ENCODE peak calls at places on chromosomes 13 and 19, in four cellular contexts. T, K, J and C are unnamed samples.

GRCh38 chr19:51031880-51032225 is 2.9 kb downstream of the KLK12 start:
- DNase-seq in T (no peak), K (no peak), J (no peak), C (no peak)

GRCh38 chr13:36965767-36966166 is 33.4 kb downstream of the ALG5 start:
- DNase-seq in T (no peak), K (no peak), J (no peak), C (no peak)

GRCh38 chr19:4052114-4052992 is 14.3 kb downstream of the ZBTB7A start:
- DNase-seq in T (no peak), K (no peak), J (peak), C (no peak)

GRCh38 chr13:30739646-30740642 is 4.6 kb downstream of the ALOX5AP start:
- DNase-seq in T (no peak), K (no peak), J (no peak), C (no peak)

GRCh38 chr13:112912726-112913440 is 56.1 kb upstream of the MCF2L start:
- DNase-seq in T (no peak), K (no peak), J (no peak), C (no peak)

GRCh38 chr19:28242317-28242927 is 970.5 kb downstream of the UQCRFS1 start:
- DNase-seq in T (no peak), K (no peak), J (no peak), C (no peak)

GRCh38 chr19:36245210-36246005 is 30.5 kb downstream of the ZNF146 start:
- DNase-seq in T (no peak), K (no peak), J (no peak), C (no peak)

GRCh38 chr13:24605923-24606372 is 74.3 kb upstream of the ATP12A start:
- DNase-seq in T (no peak), K (no peak), J (no peak), C (no peak)

GRCh38 chr19:49555600-49556411 is 24.6 kb downstream of the NOSIP start:
- DNase-seq in T (peak), K (no peak), J (peak), C (peak)

GRCh38 chr19:15829277-15829770 is 13.9 kb upstream of the OR10H1 start:
- DNase-seq in T (no peak), K (no peak), J (no peak), C (no peak)

GRCh38 chr13:31048521-31048920 is 113.2 kb downstream of the HSPH1 start:
- DNase-seq in T (no peak), K (no peak), J (no peak), C (no peak)

GRCh38 chr13:72781461-72782439 is at the start of the genes DIS3 and PIBF1:
- DNase-seq in T (peak), K (peak), J (peak), C (peak)
- TF ChIP-seq CTCF in T (no peak), K (no peak), J (peak), C (peak)

DNA sequence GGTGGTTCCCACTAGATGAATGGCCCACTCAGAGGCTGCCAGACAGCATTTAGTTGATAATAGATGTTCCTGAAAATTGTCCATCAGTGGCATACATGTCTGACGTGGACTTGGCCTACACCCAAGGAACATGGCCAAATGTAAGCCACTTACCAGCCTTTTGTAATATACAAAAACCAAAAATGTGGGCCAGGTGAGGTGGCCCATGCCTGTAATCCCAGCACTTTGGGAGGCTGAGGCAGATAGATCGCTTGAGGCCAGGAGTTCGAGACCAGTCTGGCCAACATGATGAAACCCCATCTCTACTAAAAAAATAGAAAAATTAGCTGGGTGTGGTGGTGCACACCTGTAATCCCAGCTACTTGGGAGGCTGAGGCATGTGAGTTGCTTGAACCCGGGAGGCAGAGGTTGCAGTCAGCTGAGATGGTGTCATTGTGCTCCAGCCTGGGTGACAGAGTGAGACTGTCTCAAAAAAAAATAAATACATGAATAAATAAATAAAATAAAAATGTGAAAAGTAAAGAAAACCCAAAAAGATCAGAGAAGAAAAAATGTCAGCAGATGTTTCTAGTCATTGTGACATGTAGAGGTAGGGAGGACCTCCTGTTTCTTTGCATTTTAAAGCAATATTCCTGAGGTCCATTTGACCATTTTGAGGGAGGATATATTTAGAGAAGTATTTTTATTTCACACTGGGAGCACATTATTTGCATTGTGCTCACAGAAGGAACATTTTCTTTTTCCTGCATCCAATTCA is 7.1 kb upstream of the WTIP start:
- DNase-seq in T (no peak), K (no peak), J (no peak), C (no peak)
- H3K27ac ChIP-seq in T (peak), K (peak), J (peak), C (no peak)

GRCh38 chr19:29527500-29528328 is 1.9 kb downstream of the VSTM2B start:
- DNase-seq in T (no peak), K (no peak), J (no peak), C (no peak)
- TF ChIP-seq CTCF in T (no peak), K (no peak), J (no peak), C (no peak)

DNA sequence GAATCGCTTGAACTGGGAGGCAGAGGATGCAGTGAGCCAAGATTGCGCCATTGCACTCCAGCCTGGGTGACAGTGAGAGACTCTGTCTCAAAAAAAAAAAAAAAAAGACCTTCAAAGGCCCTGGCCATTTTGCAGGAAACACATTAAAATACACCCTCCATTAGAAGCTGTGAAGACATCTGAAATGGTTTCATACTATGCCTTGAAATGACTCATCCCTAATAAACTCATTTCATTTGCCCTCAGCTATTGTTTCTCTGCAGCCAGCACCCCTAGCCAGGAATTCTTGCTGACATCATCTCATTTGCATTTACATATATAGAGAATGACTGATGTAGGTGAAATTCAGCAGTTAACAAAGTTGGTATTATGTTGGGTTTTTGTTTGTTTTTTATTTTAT is 8.7 kb downstream of the EML2 start:
- DNase-seq in T (no peak), K (no peak), J (no peak), C (no peak)
- H3K27ac ChIP-seq in T (no peak), K (no peak), J (no peak), C (no peak)